ENCODE peak calls at places on chromosomes 3 and 15, in ten cellular contexts. N is effector CD8-positive, alpha-beta T cell; R is choroid plexus epithelial cell; S is substantia nigra; H is C1 segment of cervical spinal cord; Z is AG04449; M is vagina; Y is Caco-2; V is A549; K is NCI-H1105. P is an unnamed sample.

GRCh38 chr3:103803787-103804186 is 1369.0 kb downstream of the ZPLD1 start:
- DNase-seq in N (no peak), R (no peak), S (no peak), H (no peak), Z (no peak), M (no peak), Y (no peak), V (no peak), K (no peak), P (no peak)

GRCh38 chr3:69008980-69009379 is 4.5 kb downstream of the EOGT start:
- DNase-seq in N (no peak), R (no peak), S (no peak), H (no peak), Z (no peak), M (no peak), Y (no peak), V (no peak), K (no peak), P (no peak)

GRCh38 chr15:75167588-75168076 is 34.0 kb upstream of the C15orf39 start:
- DNase-seq in N (no peak), R (peak), S (no peak), H (no peak), Z (no peak), M (no peak), Y (no peak), V (no peak), K (no peak), P (no peak)

GRCh38 chr15:44501768-44502366 is 35.1 kb upstream of the EIF3J start:
- DNase-seq in N (no peak), R (peak), S (no peak), H (no peak), Z (peak), M (no peak), Y (no peak), V (peak), K (no peak), P (peak)

GRCh38 chr15:90266061-90266431 is 574 bp downstream of the NGRN start:
- DNase-seq in N (peak), R (peak), S (peak), H (peak), Z (no peak), M (no peak), Y (peak), V (peak), K (no peak), P (peak)

GRCh38 chr15:57133127-57133968 is 214.9 kb downstream of the TCF12 start:
- DNase-seq in N (no peak), R (no peak), S (no peak), H (no peak), Z (no peak), M (no peak), Y (no peak), V (no peak), K (peak), P (peak)

GRCh38 chr15:75687486-75688277 is 25.0 kb downstream of the CSPG4 start:
- DNase-seq in N (no peak), R (no peak), S (no peak), H (no peak), Z (no peak), M (no peak), Y (no peak), V (no peak), K (no peak), P (no peak)

GRCh38 chr3:147383617-147384016 is 22.7 kb downstream of the ZIC4 start:
- DNase-seq in N (no peak), R (peak), S (no peak), H (no peak), Z (no peak), M (no peak), Y (no peak), V (no peak), K (no peak), P (no peak)

GRCh38 chr3:194957743-194958240 is 272.1 kb downstream of the FAM43A start:
- DNase-seq in N (no peak), R (no peak), S (no peak), H (no peak), Z (no peak), M (peak), Y (no peak), V (no peak), K (no peak), P (no peak)

GRCh38 chr3:171441381-171441780 is 18.8 kb downstream of the TNIK start:
- DNase-seq in N (no peak), R (no peak), S (no peak), H (no peak), Z (no peak), M (no peak), Y (no peak), V (no peak), K (no peak), P (no peak)

GRCh38 chr3:56379723-56380287 is 88.5 kb downstream of the ERC2 start:
- DNase-seq in N (no peak), R (no peak), S (no peak), H (no peak), Z (no peak), M (no peak), Y (no peak), V (no peak), K (no peak), P (no peak)